ENCODE peak calls at places on chromosomes 5 and 9, in eight cellular contexts. One of them, this sample, is unnamed. For H3K9me3, the result is how much of the 10 kb centered on the place peaks cover.

GRCh38 chr5:54821445-54822330 is 163.7 kb downstream of the ESM1 start:
- DNase-seq in A549: no peak
- DNase-seq in HepG2: no peak
- DNase-seq in upper lobe of left lung: no peak
- DNase-seq in body of pancreas: no peak
- DNase-seq in uterus: no peak
- DNase-seq in right atrium auricular region: no peak
- DNase-seq in gastrocnemius medialis: no peak
- DNase-seq in this sample: no peak

GRCh38 chr5:42801516-42802166 is 10.1 kb downstream of the SELENOP start:
- DNase-seq in A549: no peak
- DNase-seq in HepG2: no peak
- DNase-seq in upper lobe of left lung: no peak
- DNase-seq in body of pancreas: no peak
- DNase-seq in uterus: no peak
- DNase-seq in right atrium auricular region: no peak
- DNase-seq in gastrocnemius medialis: no peak
- DNase-seq in this sample: no peak

GRCh38 chr9:31807574-31808256 is 576.7 kb upstream of the ACO1 start:
- DNase-seq in A549: no peak
- DNase-seq in HepG2: peak
- DNase-seq in upper lobe of left lung: no peak
- DNase-seq in body of pancreas: no peak
- DNase-seq in uterus: no peak
- DNase-seq in right atrium auricular region: no peak
- DNase-seq in gastrocnemius medialis: no peak
- DNase-seq in this sample: no peak

GRCh38 chr9:24011206-24011605 is 185.2 kb upstream of the ELAVL2 start:
- DNase-seq in A549: no peak
- DNase-seq in HepG2: no peak
- DNase-seq in upper lobe of left lung: no peak
- DNase-seq in body of pancreas: no peak
- DNase-seq in uterus: no peak
- DNase-seq in right atrium auricular region: no peak
- DNase-seq in gastrocnemius medialis: no peak
- DNase-seq in this sample: no peak

GRCh38 chr9:37617837-37618236 is 25.4 kb upstream of the TOMM5 start:
- DNase-seq in A549: no peak
- DNase-seq in HepG2: no peak
- DNase-seq in upper lobe of left lung: no peak
- DNase-seq in body of pancreas: no peak
- DNase-seq in uterus: no peak
- DNase-seq in right atrium auricular region: no peak
- DNase-seq in gastrocnemius medialis: no peak
- DNase-seq in this sample: no peak

GRCh38 chr9:15243086-15243485 is 63.9 kb downstream of the TTC39B start:
- DNase-seq in A549: no peak
- DNase-seq in HepG2: no peak
- DNase-seq in upper lobe of left lung: no peak
- DNase-seq in body of pancreas: no peak
- DNase-seq in uterus: no peak
- DNase-seq in right atrium auricular region: no peak
- DNase-seq in gastrocnemius medialis: no peak
- DNase-seq in this sample: no peak

GRCh38 chr9:91039125-91039834 is 237.7 kb downstream of the SYK start:
- DNase-seq in A549: no peak
- DNase-seq in HepG2: peak
- DNase-seq in upper lobe of left lung: no peak
- DNase-seq in body of pancreas: no peak
- DNase-seq in uterus: no peak
- DNase-seq in right atrium auricular region: no peak
- DNase-seq in gastrocnemius medialis: no peak
- DNase-seq in this sample: no peak

GRCh38 chr9:79111653-79112052 is 460.1 kb upstream of the TLE4 start:
- DNase-seq in A549: no peak
- DNase-seq in HepG2: no peak
- DNase-seq in upper lobe of left lung: no peak
- DNase-seq in body of pancreas: no peak
- DNase-seq in uterus: no peak
- DNase-seq in right atrium auricular region: no peak
- DNase-seq in gastrocnemius medialis: no peak
- DNase-seq in this sample: no peak

GRCh38 chr5:173590436-173591299 is 25.8 kb downstream of the BOD1 start:
- DNase-seq in A549: no peak
- DNase-seq in HepG2: no peak
- DNase-seq in upper lobe of left lung: no peak
- DNase-seq in body of pancreas: peak
- DNase-seq in uterus: no peak
- DNase-seq in right atrium auricular region: no peak
- DNase-seq in gastrocnemius medialis: no peak
- DNase-seq in this sample: no peak
- H3K9me3 ChIP-seq in A549: half or more
- H3K9me3 ChIP-seq in HepG2: under half
- H3K9me3 ChIP-seq in upper lobe of left lung: under half
- H3K9me3 ChIP-seq in body of pancreas: under half
- H3K9me3 ChIP-seq in uterus: under half
- H3K9me3 ChIP-seq in right atrium auricular region: under half
- H3K9me3 ChIP-seq in gastrocnemius medialis: under half
- H3K9me3 ChIP-seq in this sample: under half

GRCh38 chr5:36928947-36929346 is 52.4 kb downstream of the NIPBL start:
- DNase-seq in A549: no peak
- DNase-seq in HepG2: no peak
- DNase-seq in upper lobe of left lung: no peak
- DNase-seq in body of pancreas: no peak
- DNase-seq in uterus: no peak
- DNase-seq in right atrium auricular region: no peak
- DNase-seq in gastrocnemius medialis: no peak
- DNase-seq in this sample: no peak
- TF ChIP-seq CTCF in A549: no peak
- TF ChIP-seq CTCF in HepG2: no peak
- TF ChIP-seq CTCF in upper lobe of left lung: no peak
- TF ChIP-seq CTCF in body of pancreas: no peak
- TF ChIP-seq CTCF in uterus: no peak
- TF ChIP-seq CTCF in right atrium auricular region: no peak
- TF ChIP-seq CTCF in gastrocnemius medialis: no peak
- TF ChIP-seq CTCF in this sample: no peak

GRCh38 chr9:122406264-122406890 is 35.6 kb downstream of the PTGS1 start:
- DNase-seq in A549: no peak
- DNase-seq in HepG2: no peak
- DNase-seq in upper lobe of left lung: no peak
- DNase-seq in body of pancreas: no peak
- DNase-seq in uterus: no peak
- DNase-seq in right atrium auricular region: no peak
- DNase-seq in gastrocnemius medialis: no peak
- DNase-seq in this sample: no peak
- H3K4me3 ChIP-seq in A549: peak
- H3K4me3 ChIP-seq in HepG2: no peak
- H3K4me3 ChIP-seq in upper lobe of left lung: peak
- H3K4me3 ChIP-seq in body of pancreas: peak
- H3K4me3 ChIP-seq in uterus: no peak
- H3K4me3 ChIP-seq in right atrium auricular region: no peak
- H3K4me3 ChIP-seq in gastrocnemius medialis: no peak
- H3K4me3 ChIP-seq in this sample: no peak

DNA sequence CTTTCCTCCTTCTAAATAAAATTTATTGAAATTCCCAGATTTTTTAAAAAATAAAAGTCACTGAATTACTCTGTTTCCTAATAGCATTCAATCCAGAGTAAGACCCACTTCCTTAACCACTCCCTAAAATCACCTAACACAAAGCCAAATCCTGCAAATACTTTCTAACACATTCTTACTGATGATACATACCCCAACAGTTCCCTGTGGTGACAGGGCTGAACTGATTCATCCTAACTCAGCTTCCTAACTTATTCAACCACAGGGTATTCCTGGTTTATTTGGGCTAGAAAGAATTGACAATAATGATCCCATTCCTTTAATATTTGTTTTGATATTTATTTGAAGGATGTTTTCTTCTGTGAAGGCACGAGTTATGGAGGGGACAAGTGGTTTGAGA is 40.7 kb upstream of the ZNF300 start:
- DNase-seq in A549: no peak
- DNase-seq in HepG2: no peak
- DNase-seq in upper lobe of left lung: no peak
- DNase-seq in body of pancreas: no peak
- DNase-seq in uterus: no peak
- DNase-seq in right atrium auricular region: no peak
- DNase-seq in gastrocnemius medialis: no peak
- DNase-seq in this sample: no peak
- H3K9me3 ChIP-seq in A549: under half
- H3K9me3 ChIP-seq in HepG2: half or more
- H3K9me3 ChIP-seq in upper lobe of left lung: under half
- H3K9me3 ChIP-seq in body of pancreas: under half
- H3K9me3 ChIP-seq in uterus: under half
- H3K9me3 ChIP-seq in right atrium auricular region: under half
- H3K9me3 ChIP-seq in gastrocnemius medialis: under half
- H3K9me3 ChIP-seq in this sample: half or more

GRCh38 chr9:114719290-114719689 is 37.3 kb upstream of the TEX48 start:
- DNase-seq in A549: no peak
- DNase-seq in HepG2: no peak
- DNase-seq in upper lobe of left lung: no peak
- DNase-seq in body of pancreas: no peak
- DNase-seq in uterus: no peak
- DNase-seq in right atrium auricular region: no peak
- DNase-seq in gastrocnemius medialis: no peak
- DNase-seq in this sample: no peak

GRCh38 chr9:114720296-114720695 is 38.3 kb upstream of the TEX48 start:
- DNase-seq in A549: no peak
- DNase-seq in HepG2: no peak
- DNase-seq in upper lobe of left lung: no peak
- DNase-seq in body of pancreas: no peak
- DNase-seq in uterus: no peak
- DNase-seq in right atrium auricular region: no peak
- DNase-seq in gastrocnemius medialis: no peak
- DNase-seq in this sample: no peak

GRCh38 chr9:114717908-114718486 is 36.0 kb upstream of the TEX48 start:
- DNase-seq in A549: no peak
- DNase-seq in HepG2: no peak
- DNase-seq in upper lobe of left lung: no peak
- DNase-seq in body of pancreas: no peak
- DNase-seq in uterus: no peak
- DNase-seq in right atrium auricular region: no peak
- DNase-seq in gastrocnemius medialis: no peak
- DNase-seq in this sample: no peak

GRCh38 chr9:114721491-114722362 is 39.7 kb upstream of the TEX48 start:
- DNase-seq in A549: peak
- DNase-seq in HepG2: peak
- DNase-seq in upper lobe of left lung: no peak
- DNase-seq in body of pancreas: no peak
- DNase-seq in uterus: no peak
- DNase-seq in right atrium auricular region: no peak
- DNase-seq in gastrocnemius medialis: no peak
- DNase-seq in this sample: no peak

DNA sequence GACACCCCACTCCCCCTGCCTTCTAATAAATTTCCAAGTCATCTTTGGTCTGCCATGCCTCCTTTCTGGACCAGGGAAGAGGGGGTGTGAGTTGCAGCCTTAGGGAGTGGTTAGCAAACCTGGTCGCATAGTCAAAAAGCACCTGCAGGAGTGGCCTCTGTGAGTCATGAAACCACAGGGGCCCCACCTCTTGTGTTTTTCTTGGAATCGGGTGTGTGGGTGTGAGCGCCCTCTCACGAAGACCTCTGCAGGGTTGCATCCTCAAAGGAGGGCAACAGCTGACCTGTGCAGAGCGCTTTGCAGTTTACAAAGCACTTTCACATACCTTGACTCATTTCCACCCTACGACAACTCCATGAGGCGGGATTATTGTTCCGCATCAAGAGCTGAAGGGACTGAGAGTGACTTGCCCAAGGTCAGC is 36.8 kb upstream of the TEX48 start:
- DNase-seq in A549: no peak
- DNase-seq in HepG2: no peak
- DNase-seq in upper lobe of left lung: peak
- DNase-seq in body of pancreas: peak
- DNase-seq in uterus: no peak
- DNase-seq in right atrium auricular region: no peak
- DNase-seq in gastrocnemius medialis: no peak
- DNase-seq in this sample: peak
- TF ChIP-seq CTCF in A549: no peak
- TF ChIP-seq CTCF in HepG2: no peak
- TF ChIP-seq CTCF in upper lobe of left lung: no peak
- TF ChIP-seq CTCF in body of pancreas: no peak
- TF ChIP-seq CTCF in uterus: no peak
- TF ChIP-seq CTCF in right atrium auricular region: no peak
- TF ChIP-seq CTCF in gastrocnemius medialis: no peak
- TF ChIP-seq CTCF in this sample: no peak

GRCh38 chr9:35073276-35073607 is 817 bp upstream of the VCP start:
- DNase-seq in A549: no peak
- DNase-seq in HepG2: no peak
- DNase-seq in upper lobe of left lung: no peak
- DNase-seq in body of pancreas: no peak
- DNase-seq in uterus: no peak
- DNase-seq in right atrium auricular region: no peak
- DNase-seq in gastrocnemius medialis: no peak
- DNase-seq in this sample: no peak
- H3K4me3 ChIP-seq in A549: no peak
- H3K4me3 ChIP-seq in HepG2: no peak
- H3K4me3 ChIP-seq in upper lobe of left lung: no peak
- H3K4me3 ChIP-seq in body of pancreas: no peak
- H3K4me3 ChIP-seq in uterus: no peak
- H3K4me3 ChIP-seq in right atrium auricular region: peak
- H3K4me3 ChIP-seq in gastrocnemius medialis: no peak
- H3K4me3 ChIP-seq in this sample: no peak

GRCh38 chr5:141356133-141356532 is 1.3 kb downstream of the PCDHGA4 start:
- DNase-seq in A549: no peak
- DNase-seq in HepG2: no peak
- DNase-seq in upper lobe of left lung: no peak
- DNase-seq in body of pancreas: no peak
- DNase-seq in uterus: no peak
- DNase-seq in right atrium auricular region: no peak
- DNase-seq in gastrocnemius medialis: no peak
- DNase-seq in this sample: no peak
- H3K9me3 ChIP-seq in A549: half or more
- H3K9me3 ChIP-seq in HepG2: under half
- H3K9me3 ChIP-seq in upper lobe of left lung: under half
- H3K9me3 ChIP-seq in body of pancreas: under half
- H3K9me3 ChIP-seq in uterus: half or more
- H3K9me3 ChIP-seq in right atrium auricular region: under half
- H3K9me3 ChIP-seq in gastrocnemius medialis: under half
- H3K9me3 ChIP-seq in this sample: under half

This sample was measured in mucosa of descending colon.